ENCODE peak calls at places on chromosomes 3 and 15, in six cellular contexts. W, O, D, M, A and F are unnamed samples.

GRCh38 chr3:141940204-141940776 is 63.8 kb downstream of the ATP1B3 start:
- DNase-seq in W (no peak), A (peak), M (peak), O (no peak), D (peak), F (peak)

GRCh38 chr3:12054245-12054644 is 50.1 kb downstream of the SYN2 start:
- DNase-seq in A (no peak), W (no peak), O (no peak), M (no peak), D (no peak), F (no peak)

GRCh38 chr15:76346666-76347506 is 10.3 kb downstream of the ISL2 start:
- DNase-seq in D (no peak), A (no peak), M (no peak), W (no peak), O (no peak), F (peak)

GRCh38 chr3:5576277-5577011 is 388.9 kb downstream of the EDEM1 start:
- DNase-seq in D (no peak), A (no peak), O (no peak), W (no peak), M (no peak), F (no peak)

GRCh38 chr3:156307704-156308103 is 187.3 kb downstream of the KCNAB1 start:
- DNase-seq in D (no peak), O (no peak), A (peak), M (no peak), W (no peak), F (peak)

GRCh38 chr3:159854500-159855124 is 134.0 kb upstream of the IL12A start:
- DNase-seq in O (no peak), D (no peak), W (no peak), A (peak), M (no peak), F (peak)

GRCh38 chr15:67253517-67254237 is 784 bp downstream of the AAGAB start:
- DNase-seq in O (no peak), A (peak), M (no peak), D (no peak), W (no peak), F (peak)

GRCh38 chr3:133075027-133075426 is 36.8 kb downstream of the TMEM108 start:
- DNase-seq in D (no peak), A (no peak), W (no peak), O (no peak), M (no peak), F (no peak)

GRCh38 chr3:136634821-136635220 is 117.4 kb downstream of the STAG1 start:
- DNase-seq in W (no peak), M (no peak), D (no peak), O (no peak), A (no peak), F (no peak)

GRCh38 chr15:60323322-60323721 is 74.5 kb downstream of the ANXA2 start:
- DNase-seq in W (no peak), D (no peak), M (no peak), A (no peak), O (no peak), F (no peak)

GRCh38 chr3:101849714-101850326 is 506 bp downstream of the NFKBIZ start:
- DNase-seq in D (no peak), A (no peak), M (peak), W (peak), O (peak), F (no peak)

GRCh38 chr3:30689202-30689641 is 82.8 kb downstream of the TGFBR2 start:
- DNase-seq in M (no peak), O (no peak), A (peak), W (no peak), D (no peak), F (peak)

GRCh38 chr15:65249641-65250040 is 37.0 kb downstream of the PARP16 start:
- DNase-seq in M (no peak), A (no peak), O (peak), D (no peak), W (no peak), F (no peak)

GRCh38 chr15:64775551-64776401 is at the start of gene RBPMS2:
- DNase-seq in A (no peak), D (no peak), O (no peak), M (no peak), W (no peak), F (no peak)

GRCh38 chr3:128548426-128549282 is 55.7 kb upstream of the GATA2 start:
- DNase-seq in W (no peak), D (no peak), M (peak), O (no peak), A (peak), F (peak)

GRCh38 chr3:178684881-178685590 is 148.8 kb downstream of the KCNMB2 start:
- DNase-seq in D (no peak), O (no peak), W (no peak), A (no peak), M (no peak), F (no peak)

GRCh38 chr3:138284079-138284478 is 45.6 kb downstream of the NME9 start:
- DNase-seq in W (no peak), M (no peak), O (no peak), D (no peak), A (no peak), F (no peak)

GRCh38 chr15:71588746-71589145 is 221.6 kb upstream of the NR2E3 start:
- DNase-seq in A (peak), O (no peak), W (no peak), D (no peak), M (no peak), F (peak)

GRCh38 chr3:179391906-179392305 is 44.4 kb downstream of the MFN1 start:
- DNase-seq in D (no peak), O (no peak), M (no peak), W (no peak), A (no peak), F (no peak)

GRCh38 chr3:159776779-159777178 is 211.9 kb upstream of the IL12A start:
- DNase-seq in D (no peak), W (no peak), O (no peak), M (no peak), A (no peak), F (no peak)

GRCh38 chr3:31953636-31954035 is 27.4 kb downstream of the OSBPL10 start:
- DNase-seq in D (no peak), A (no peak), W (no peak), O (no peak), M (no peak), F (no peak)

GRCh38 chr3:23763040-23763477 is 42.7 kb upstream of the UBE2E1 start:
- DNase-seq in W (no peak), D (no peak), M (no peak), O (no peak), A (peak), F (peak)

GRCh38 chr15:78422571-78423340 is 15.3 kb upstream of the IREB2 start:
- DNase-seq in A (peak), M (peak), O (peak), D (peak), W (peak), F (peak)

GRCh38 chr3:120039642-120040610 is 54.3 kb downstream of the GSK3B start:
- DNase-seq in M (no peak), D (no peak), A (no peak), O (no peak), W (no peak), F (no peak)

GRCh38 chr3:131353016-131353877 is 28.3 kb upstream of the NUDT16 start:
- DNase-seq in M (no peak), O (no peak), A (no peak), W (no peak), D (no peak), F (no peak)

GRCh38 chr3:19898725-19899124 is 35.3 kb downstream of the EFHB start:
- DNase-seq in D (no peak), W (no peak), M (no peak), O (no peak), A (peak), F (peak)

GRCh38 chr15:57377478-57377847 is 1.2 kb downstream of the CGNL1 start:
- DNase-seq in D (no peak), W (no peak), A (no peak), M (no peak), O (no peak), F (no peak)

GRCh38 chr3:50220109-50220508 is 15.0 kb downstream of the SLC38A3 start:
- DNase-seq in A (no peak), W (no peak), O (no peak), M (no peak), D (no peak), F (no peak)